ENCODE peak calls at places on chromosome 13, in eight cellular contexts. One of them, this sample, is unnamed.
A peak's percentile ranks its signal among the peaks of the same experiment; 100 is the strongest.

GRCh38 chr13:106513025-106513424 is 22.4 kb downstream of the EFNB2 start:
- DNase-seq in hepatocyte: no peak
- DNase-seq in MCF 10A: peak; percentile 78
- DNase-seq in progenitor cell of endocrine pancreas: no peak
- DNase-seq in heart left ventricle: no peak
- DNase-seq in cardiac muscle cell: no peak
- DNase-seq in mesothelial cell of epicardium: no peak
- DNase-seq in GM23338: no peak
- DNase-seq in this sample: no peak

GRCh38 chr13:79508224-79508961 is 27.4 kb downstream of the NDFIP2 start:
- DNase-seq in cardiac muscle cell: no peak
- DNase-seq in MCF 10A: no peak
- DNase-seq in heart left ventricle: no peak
- DNase-seq in hepatocyte: no peak
- DNase-seq in mesothelial cell of epicardium: no peak
- DNase-seq in progenitor cell of endocrine pancreas: no peak
- DNase-seq in GM23338: no peak
- DNase-seq in this sample: no peak

GRCh38 chr13:110816500-110816899 is 98.4 kb downstream of the ANKRD10 start:
- DNase-seq in heart left ventricle: no peak
- DNase-seq in mesothelial cell of epicardium: no peak
- DNase-seq in cardiac muscle cell: no peak
- DNase-seq in GM23338: no peak
- DNase-seq in progenitor cell of endocrine pancreas: no peak
- DNase-seq in MCF 10A: no peak
- DNase-seq in hepatocyte: no peak
- DNase-seq in this sample: no peak

GRCh38 chr13:68697551-68697950 is 1410.1 kb upstream of the ATXN8OS start:
- DNase-seq in progenitor cell of endocrine pancreas: no peak
- DNase-seq in MCF 10A: peak; percentile 25
- DNase-seq in cardiac muscle cell: no peak
- DNase-seq in heart left ventricle: no peak
- DNase-seq in hepatocyte: peak; percentile 10
- DNase-seq in mesothelial cell of epicardium: no peak
- DNase-seq in GM23338: no peak
- DNase-seq in this sample: no peak

GRCh38 chr13:76293346-76293745 is 592.9 kb downstream of the KCTD12 start:
- DNase-seq in cardiac muscle cell: no peak
- DNase-seq in progenitor cell of endocrine pancreas: no peak
- DNase-seq in hepatocyte: no peak
- DNase-seq in heart left ventricle: no peak
- DNase-seq in GM23338: no peak
- DNase-seq in mesothelial cell of epicardium: no peak
- DNase-seq in MCF 10A: peak; percentile 55
- DNase-seq in this sample: no peak

GRCh38 chr13:27792393-27793218 is at the start of gene GSX1:
- DNase-seq in progenitor cell of endocrine pancreas: peak; percentile 85
- DNase-seq in hepatocyte: peak; percentile 90
- DNase-seq in heart left ventricle: peak; percentile 83
- DNase-seq in GM23338: peak; percentile 95
- DNase-seq in mesothelial cell of epicardium: peak; percentile 68
- DNase-seq in MCF 10A: no peak
- DNase-seq in cardiac muscle cell: peak; percentile 95
- DNase-seq in this sample: peak; percentile 83

GRCh38 chr13:30774214-30774730 is 38.9 kb downstream of the ALOX5AP start:
- DNase-seq in GM23338: no peak
- DNase-seq in hepatocyte: no peak
- DNase-seq in cardiac muscle cell: no peak
- DNase-seq in progenitor cell of endocrine pancreas: no peak
- DNase-seq in mesothelial cell of epicardium: no peak
- DNase-seq in MCF 10A: no peak
- DNase-seq in heart left ventricle: no peak
- DNase-seq in this sample: no peak

GRCh38 chr13:69999875-70000274 is 107.8 kb upstream of the ATXN8OS start:
- DNase-seq in MCF 10A: no peak
- DNase-seq in cardiac muscle cell: no peak
- DNase-seq in GM23338: no peak
- DNase-seq in mesothelial cell of epicardium: no peak
- DNase-seq in heart left ventricle: no peak
- DNase-seq in hepatocyte: no peak
- DNase-seq in progenitor cell of endocrine pancreas: no peak
- DNase-seq in this sample: no peak

GRCh38 chr13:113935081-113935511 is 38.8 kb downstream of the C13orf46 start:
- DNase-seq in GM23338: peak; percentile 43
- DNase-seq in hepatocyte: no peak
- DNase-seq in cardiac muscle cell: no peak
- DNase-seq in MCF 10A: no peak
- DNase-seq in mesothelial cell of epicardium: peak; percentile 16
- DNase-seq in heart left ventricle: peak; percentile 62
- DNase-seq in progenitor cell of endocrine pancreas: no peak
- DNase-seq in this sample: no peak

GRCh38 chr13:22148187-22148586 is 477.3 kb downstream of the FGF9 start:
- DNase-seq in hepatocyte: no peak
- DNase-seq in heart left ventricle: no peak
- DNase-seq in cardiac muscle cell: no peak
- DNase-seq in MCF 10A: no peak
- DNase-seq in GM23338: no peak
- DNase-seq in progenitor cell of endocrine pancreas: no peak
- DNase-seq in mesothelial cell of epicardium: no peak
- DNase-seq in this sample: no peak

GRCh38 chr13:80030491-80030890 is 310.4 kb downstream of the SPRY2 start:
- DNase-seq in GM23338: peak; percentile 28
- DNase-seq in cardiac muscle cell: no peak
- DNase-seq in mesothelial cell of epicardium: no peak
- DNase-seq in hepatocyte: no peak
- DNase-seq in heart left ventricle: no peak
- DNase-seq in progenitor cell of endocrine pancreas: no peak
- DNase-seq in MCF 10A: peak; percentile 84
- DNase-seq in this sample: no peak

GRCh38 chr13:113176822-113177221 is 18.4 kb downstream of the PROZ start:
- DNase-seq in progenitor cell of endocrine pancreas: no peak
- DNase-seq in mesothelial cell of epicardium: no peak
- DNase-seq in hepatocyte: no peak
- DNase-seq in MCF 10A: no peak
- DNase-seq in heart left ventricle: no peak
- DNase-seq in cardiac muscle cell: no peak
- DNase-seq in GM23338: no peak
- DNase-seq in this sample: no peak

GRCh38 chr13:98557934-98558630 is 18.8 kb downstream of the STK24 start:
- DNase-seq in heart left ventricle: no peak
- DNase-seq in mesothelial cell of epicardium: no peak
- DNase-seq in GM23338: no peak
- DNase-seq in progenitor cell of endocrine pancreas: no peak
- DNase-seq in cardiac muscle cell: no peak
- DNase-seq in hepatocyte: no peak
- DNase-seq in MCF 10A: no peak
- DNase-seq in this sample: no peak

GRCh38 chr13:73618275-73618865 is 515.8 kb downstream of the KLF12 start:
- DNase-seq in GM23338: peak; percentile 13
- DNase-seq in cardiac muscle cell: no peak
- DNase-seq in progenitor cell of endocrine pancreas: no peak
- DNase-seq in hepatocyte: peak; percentile 64
- DNase-seq in mesothelial cell of epicardium: no peak
- DNase-seq in MCF 10A: no peak
- DNase-seq in heart left ventricle: no peak
- DNase-seq in this sample: no peak

GRCh38 chr13:113083402-113084061 is 22.1 kb upstream of the F7 start:
- DNase-seq in GM23338: no peak
- DNase-seq in MCF 10A: peak; percentile 48
- DNase-seq in progenitor cell of endocrine pancreas: no peak
- DNase-seq in cardiac muscle cell: no peak
- DNase-seq in hepatocyte: no peak
- DNase-seq in heart left ventricle: peak; percentile 77
- DNase-seq in mesothelial cell of epicardium: no peak
- DNase-seq in this sample: no peak

GRCh38 chr13:59691501-59692066 is 472.1 kb downstream of the DIAPH3 start:
- DNase-seq in hepatocyte: no peak
- DNase-seq in GM23338: no peak
- DNase-seq in MCF 10A: no peak
- DNase-seq in cardiac muscle cell: no peak
- DNase-seq in mesothelial cell of epicardium: no peak
- DNase-seq in progenitor cell of endocrine pancreas: no peak
- DNase-seq in heart left ventricle: no peak
- DNase-seq in this sample: no peak

GRCh38 chr13:68076046-68076445 is 845.9 kb upstream of the PCDH9 start:
- DNase-seq in GM23338: no peak
- DNase-seq in cardiac muscle cell: no peak
- DNase-seq in heart left ventricle: no peak
- DNase-seq in MCF 10A: no peak
- DNase-seq in progenitor cell of endocrine pancreas: no peak
- DNase-seq in hepatocyte: no peak
- DNase-seq in mesothelial cell of epicardium: no peak
- DNase-seq in this sample: no peak

GRCh38 chr13:35388979-35389378 is 87.5 kb downstream of the MAB21L1 start:
- DNase-seq in cardiac muscle cell: no peak
- DNase-seq in MCF 10A: no peak
- DNase-seq in GM23338: no peak
- DNase-seq in progenitor cell of endocrine pancreas: no peak
- DNase-seq in heart left ventricle: no peak
- DNase-seq in mesothelial cell of epicardium: no peak
- DNase-seq in hepatocyte: no peak
- DNase-seq in this sample: no peak

GRCh38 chr13:90032841-90033493 is 1314.5 kb upstream of the MIR17HG start:
- DNase-seq in cardiac muscle cell: no peak
- DNase-seq in heart left ventricle: no peak
- DNase-seq in mesothelial cell of epicardium: no peak
- DNase-seq in MCF 10A: no peak
- DNase-seq in progenitor cell of endocrine pancreas: no peak
- DNase-seq in GM23338: peak; percentile 20
- DNase-seq in hepatocyte: no peak
- DNase-seq in this sample: no peak

DNA sequence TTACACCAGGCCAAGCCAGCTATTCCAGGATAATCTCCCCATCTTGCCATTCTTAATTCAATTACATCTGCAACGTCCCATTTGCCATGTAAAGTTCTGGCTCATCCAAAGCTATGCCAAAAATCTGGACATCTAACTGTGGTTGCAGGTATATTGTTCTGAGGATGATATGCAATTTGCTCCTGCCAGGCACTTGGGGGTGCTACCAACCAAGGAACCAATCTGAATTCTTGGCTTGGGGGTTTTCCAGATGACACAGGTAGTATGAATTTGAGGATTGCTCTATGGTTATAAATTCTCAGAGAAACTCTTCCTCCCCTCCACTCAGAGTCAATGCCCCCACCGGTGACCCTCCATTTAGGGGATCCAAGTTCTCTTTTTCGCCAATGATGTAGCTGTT is 33.0 kb downstream of the CRYL1 start:
- DNase-seq in mesothelial cell of epicardium: no peak
- DNase-seq in MCF 10A: peak; percentile 66
- DNase-seq in cardiac muscle cell: peak; percentile 21
- DNase-seq in heart left ventricle: no peak
- DNase-seq in hepatocyte: peak; percentile 19
- DNase-seq in progenitor cell of endocrine pancreas: no peak
- DNase-seq in GM23338: peak; percentile 62
- DNase-seq in this sample: no peak
- TF ChIP-seq CTCF in mesothelial cell of epicardium: no peak
- TF ChIP-seq CTCF in MCF 10A: peak; percentile 54
- TF ChIP-seq CTCF in cardiac muscle cell: peak; percentile 55
- TF ChIP-seq CTCF in heart left ventricle: no peak
- TF ChIP-seq CTCF in hepatocyte: peak; percentile 47
- TF ChIP-seq CTCF in progenitor cell of endocrine pancreas: peak; percentile 45
- TF ChIP-seq CTCF in GM23338: peak; percentile 76
- TF ChIP-seq CTCF in this sample: peak; percentile 68

GRCh38 chr13:32911506-32911905 is 104.7 kb upstream of the KL start:
- DNase-seq in GM23338: peak; percentile 64
- DNase-seq in heart left ventricle: no peak
- DNase-seq in progenitor cell of endocrine pancreas: no peak
- DNase-seq in MCF 10A: peak; percentile 72
- DNase-seq in mesothelial cell of epicardium: no peak
- DNase-seq in cardiac muscle cell: peak; percentile 14
- DNase-seq in hepatocyte: peak; percentile 32
- DNase-seq in this sample: no peak
- TF ChIP-seq CTCF in GM23338: peak; percentile 62
- TF ChIP-seq CTCF in heart left ventricle: peak; percentile 21
- TF ChIP-seq CTCF in progenitor cell of endocrine pancreas: no peak
- TF ChIP-seq CTCF in MCF 10A: peak; percentile 29
- TF ChIP-seq CTCF in mesothelial cell of epicardium: no peak
- TF ChIP-seq CTCF in cardiac muscle cell: peak; percentile 52
- TF ChIP-seq CTCF in hepatocyte: peak; percentile 33
- TF ChIP-seq CTCF in this sample: peak; percentile 49

GRCh38 chr13:99656092-99656745 is 154.9 kb downstream of the TM9SF2 start:
- DNase-seq in MCF 10A: peak; percentile 78
- DNase-seq in heart left ventricle: peak; percentile 71
- DNase-seq in progenitor cell of endocrine pancreas: peak; percentile 70
- DNase-seq in GM23338: peak; percentile 93
- DNase-seq in cardiac muscle cell: peak; percentile 88
- DNase-seq in hepatocyte: peak; percentile 92
- DNase-seq in mesothelial cell of epicardium: peak; percentile 45
- DNase-seq in this sample: peak; percentile 82
- TF ChIP-seq CTCF in MCF 10A: peak; percentile 91
- TF ChIP-seq CTCF in heart left ventricle: peak; percentile 88
- TF ChIP-seq CTCF in progenitor cell of endocrine pancreas: peak; percentile 94
- TF ChIP-seq CTCF in GM23338: peak; percentile 94
- TF ChIP-seq CTCF in cardiac muscle cell: peak; percentile 92
- TF ChIP-seq CTCF in hepatocyte: peak; percentile 89
- TF ChIP-seq CTCF in mesothelial cell of epicardium: peak; percentile 88
- TF ChIP-seq CTCF in this sample: peak; percentile 94

GRCh38 chr13:24670927-24671326 is 9.3 kb upstream of the ATP12A start:
- DNase-seq in MCF 10A: peak; percentile 40
- DNase-seq in cardiac muscle cell: peak; percentile 28
- DNase-seq in mesothelial cell of epicardium: no peak
- DNase-seq in hepatocyte: peak; percentile 64
- DNase-seq in progenitor cell of endocrine pancreas: no peak
- DNase-seq in GM23338: peak; percentile 87
- DNase-seq in heart left ventricle: no peak
- DNase-seq in this sample: no peak
- TF ChIP-seq CTCF in MCF 10A: no peak
- TF ChIP-seq CTCF in cardiac muscle cell: no peak
- TF ChIP-seq CTCF in mesothelial cell of epicardium: no peak
- TF ChIP-seq CTCF in hepatocyte: peak; percentile 22
- TF ChIP-seq CTCF in progenitor cell of endocrine pancreas: peak; percentile 43
- TF ChIP-seq CTCF in GM23338: no peak
- TF ChIP-seq CTCF in heart left ventricle: no peak
- TF ChIP-seq CTCF in this sample: no peak

DNA sequence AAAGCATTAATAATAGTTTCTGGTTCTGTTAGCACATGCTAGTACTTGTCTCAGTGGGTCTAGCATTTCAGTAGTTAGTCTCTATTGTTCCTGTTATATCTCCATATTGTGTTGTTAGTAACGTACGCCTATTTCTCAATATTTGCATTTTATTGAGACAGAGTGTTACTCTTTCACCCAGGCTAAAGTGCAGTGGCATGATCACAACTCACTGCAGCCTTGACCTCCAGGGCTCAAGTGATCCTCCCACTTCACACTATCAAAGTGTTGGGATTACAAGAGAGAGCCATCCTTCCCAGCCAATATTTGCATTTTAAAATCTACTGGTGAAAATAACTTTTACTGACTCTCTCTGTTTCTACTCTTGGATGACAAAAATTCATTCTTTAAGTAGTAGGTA is 154.6 kb upstream of the PRR20A start:
- DNase-seq in GM23338: no peak
- DNase-seq in heart left ventricle: no peak
- DNase-seq in mesothelial cell of epicardium: no peak
- DNase-seq in hepatocyte: no peak
- DNase-seq in cardiac muscle cell: no peak
- DNase-seq in MCF 10A: no peak
- DNase-seq in progenitor cell of endocrine pancreas: no peak
- DNase-seq in this sample: no peak
- TF ChIP-seq CTCF in GM23338: no peak
- TF ChIP-seq CTCF in heart left ventricle: no peak
- TF ChIP-seq CTCF in mesothelial cell of epicardium: no peak
- TF ChIP-seq CTCF in hepatocyte: no peak
- TF ChIP-seq CTCF in cardiac muscle cell: no peak
- TF ChIP-seq CTCF in MCF 10A: no peak
- TF ChIP-seq CTCF in progenitor cell of endocrine pancreas: no peak
- TF ChIP-seq CTCF in this sample: no peak